ENCODE peak calls at places on chromosomes 5 and 9, in nine cellular contexts. L is CD8-positive, alpha-beta T cell; G is ovary; M is CD4-positive, alpha-beta memory T cell; U is stomach; D is psoas muscle; R is left ventricle myocardium inferior; J is IMR-90; S is fibroblast of lung. A is an unnamed sample.

GRCh38 chr5:26942481-26942880 is 95.9 kb downstream of the CDH9 start:
- DNase-seq in G (no peak), R (no peak), U (no peak), D (no peak), J (peak; percentile 25), S (peak; percentile 12), M (no peak), L (no peak), A (no peak)

GRCh38 chr5:43019615-43020293 is 20.4 kb downstream of the ANXA2R start:
- DNase-seq in U (peak; percentile 74), M (peak; percentile 84), L (peak; percentile 86), G (peak; percentile 46), D (peak; percentile 61), S (peak; percentile 92), R (no peak), J (peak; percentile 91), A (peak; percentile 62)

GRCh38 chr5:126454081-126454480 is 30.9 kb downstream of the GRAMD2B start:
- DNase-seq in U (no peak), D (peak; percentile 28), J (no peak), L (no peak), M (no peak), R (peak; percentile 48), S (no peak), G (peak; percentile 47), A (no peak)

GRCh38 chr9:124693403-124693802 is 77.7 kb downstream of the NR6A1 start:
- DNase-seq in D (no peak), L (no peak), U (no peak), G (no peak), J (no peak), R (no peak), S (no peak), M (no peak), A (no peak)

GRCh38 chr9:110427497-110428104 is 89.9 kb upstream of the TXNDC8 start:
- DNase-seq in R (peak; percentile 16), J (peak; percentile 28), G (peak; percentile 38), D (peak; percentile 26), L (no peak), U (peak; percentile 55), M (no peak), S (peak; percentile 59), A (peak; percentile 32)

GRCh38 chr9:123196124-123196523 is 72.3 kb downstream of the STRBP start:
- DNase-seq in J (no peak), M (no peak), R (no peak), G (no peak), L (no peak), D (no peak), U (no peak), S (no peak), A (no peak)

GRCh38 chr5:111532873-111533272 is 20.5 kb upstream of the STARD4 start:
- DNase-seq in J (no peak), G (no peak), M (no peak), R (no peak), U (no peak), L (no peak), S (no peak), D (no peak), A (no peak)

GRCh38 chr9:130770679-130771442 is 64.2 kb upstream of the ABL1 start:
- DNase-seq in U (no peak), S (peak; percentile 90), D (no peak), G (no peak), J (peak; percentile 82), M (peak; percentile 22), L (no peak), R (no peak), A (no peak)

GRCh38 chr5:57499262-57500050 is 16.8 kb upstream of the ACTBL2 start:
- DNase-seq in R (no peak), J (peak; percentile 69), U (no peak), M (peak; percentile 15), D (no peak), L (no peak), G (no peak), S (peak; percentile 77), A (peak; percentile 33)

GRCh38 chr5:188488-189481 is 2.5 kb upstream of the LRRC14B start:
- DNase-seq in R (peak; percentile 88), G (peak; percentile 91), U (peak; percentile 92), M (peak; percentile 82), D (peak; percentile 92), S (peak; percentile 78), J (peak; percentile 77), L (peak; percentile 90), A (peak; percentile 87)

GRCh38 chr5:17374157-17374556 is 123.9 kb upstream of the TAF11L2 start:
- DNase-seq in R (no peak), D (no peak), U (no peak), L (no peak), G (no peak), S (no peak), M (no peak), J (peak; percentile 61), A (no peak)

GRCh38 chr5:139251695-139252288 is 41.7 kb upstream of the MATR3 start:
- DNase-seq in S (no peak), D (no peak), G (no peak), R (no peak), U (no peak), J (peak; percentile 58), M (no peak), L (no peak), A (no peak)

GRCh38 chr5:27568811-27569210 is 530.4 kb upstream of the CDH9 start:
- DNase-seq in G (no peak), S (no peak), M (no peak), J (no peak), L (no peak), R (no peak), D (no peak), U (no peak), A (no peak)

GRCh38 chr5:40716000-40716399 is 36.3 kb downstream of the PTGER4 start:
- DNase-seq in M (no peak), S (peak; percentile 31), D (no peak), U (no peak), L (no peak), J (no peak), R (no peak), G (no peak), A (no peak)

GRCh38 chr9:77848897-77849296 is 182.7 kb downstream of the GNAQ start:
- DNase-seq in G (peak; percentile 82), S (peak; percentile 92), M (no peak), D (peak; percentile 69), R (peak; percentile 30), U (no peak), J (peak; percentile 91), L (no peak), A (peak; percentile 68)

GRCh38 chr5:177378884-177379883 is 5.0 kb upstream of the SLC34A1 start:
- DNase-seq in G (no peak), S (peak; percentile 77), M (no peak), J (peak; percentile 97), R (no peak), D (no peak), L (no peak), U (no peak), A (no peak)

GRCh38 chr5:130055572-130055971 is 151.3 kb downstream of the CHSY3 start:
- DNase-seq in G (no peak), D (no peak), L (no peak), U (no peak), R (no peak), J (no peak), M (no peak), S (no peak), A (no peak)

GRCh38 chr9:8576741-8577140 is 777.2 kb upstream of the DMAC1 start:
- DNase-seq in G (no peak), U (no peak), R (no peak), M (no peak), S (no peak), J (no peak), D (no peak), L (no peak), A (no peak)

GRCh38 chr9:100216178-100216787 is 117.2 kb downstream of the INVS start:
- DNase-seq in L (peak; percentile 63), J (peak; percentile 45), D (peak; percentile 37), G (peak; percentile 29), S (peak; percentile 72), M (peak; percentile 51), R (no peak), U (peak; percentile 66), A (peak; percentile 70)

GRCh38 chr9:108463927-108464606 is 391.7 kb downstream of the ACTL7B start:
- DNase-seq in J (no peak), R (no peak), D (no peak), M (no peak), S (peak; percentile 50), G (no peak), U (no peak), L (no peak), A (no peak)

GRCh38 chr5:124860271-124860670 is 113.8 kb upstream of the ZNF608 start:
- DNase-seq in L (no peak), U (no peak), R (no peak), M (no peak), G (no peak), S (no peak), J (peak; percentile 16), D (no peak), A (no peak)
- H3K27ac ChIP-seq in L (no peak overlapping the region), U (no peak overlapping the region), R (no peak overlapping the region), M (no peak overlapping the region), G (no peak overlapping the region), S (no peak overlapping the region), J (no peak overlapping the region), D (no peak overlapping the region), A (no peak overlapping the region)

DNA sequence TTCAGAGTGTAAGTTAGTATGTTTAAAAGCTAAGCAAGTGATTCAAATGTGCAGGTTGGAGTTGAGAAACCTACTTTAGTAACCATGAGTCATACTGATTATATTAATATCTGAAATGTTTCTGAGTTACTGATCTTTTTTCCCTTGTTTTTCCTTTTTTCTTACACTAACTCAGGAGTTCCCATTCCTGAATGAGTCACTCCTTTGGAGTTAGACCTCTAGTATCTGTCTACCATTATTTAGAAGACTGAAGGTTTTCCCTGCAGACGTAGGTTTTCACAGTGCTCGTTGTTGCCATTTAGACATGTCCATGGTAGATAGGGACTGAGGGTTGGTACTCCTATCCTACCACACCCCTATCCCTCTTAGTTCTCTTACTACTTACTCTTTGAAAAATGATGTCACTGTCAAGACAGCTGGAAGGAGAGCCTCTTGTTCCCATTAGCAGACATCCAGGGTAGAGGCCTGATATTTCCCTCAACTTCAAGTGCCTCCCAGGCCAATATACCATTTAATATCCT is 20.2 kb downstream of the OCLN start:
- DNase-seq in G (no peak), R (no peak), U (no peak), D (no peak), M (no peak), J (peak; percentile 93), S (peak; percentile 85), L (no peak), A (no peak)
- H3K27ac ChIP-seq in G (no peak overlapping the region), R (no peak overlapping the region), U (peak overlapping the region; percentile 67), D (no peak overlapping the region), M (no peak overlapping the region), J (no peak overlapping the region), S (no peak overlapping the region), L (no peak overlapping the region), A (peak overlapping the region; percentile 78)

DNA sequence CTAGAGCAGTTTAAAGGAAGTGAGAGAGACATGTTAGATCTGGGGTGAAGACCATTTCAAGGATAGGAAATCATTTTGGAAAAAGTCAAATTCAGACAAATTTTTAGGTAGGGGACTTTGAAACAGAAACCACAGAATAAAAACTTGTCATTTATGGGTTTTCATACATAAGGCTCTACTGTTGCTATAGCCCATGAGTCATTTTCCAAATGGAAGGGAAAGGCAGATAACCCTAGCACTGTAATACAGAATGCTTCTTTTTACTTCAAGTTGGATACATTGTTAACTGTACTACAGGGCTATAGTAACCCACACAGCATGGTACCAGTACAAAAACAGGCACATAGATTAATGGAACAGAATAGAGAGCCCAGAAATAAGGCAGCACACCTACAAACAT is 455.4 kb downstream of the EBF1 start:
- DNase-seq in R (no peak), U (no peak), L (no peak), J (no peak), G (no peak), S (no peak), D (no peak), M (no peak), A (no peak)
- H3K27ac ChIP-seq in R (no peak overlapping the region), U (no peak overlapping the region), L (no peak overlapping the region), J (no peak overlapping the region), G (no peak overlapping the region), S (no peak overlapping the region), D (no peak overlapping the region), M (no peak overlapping the region), A (no peak overlapping the region)

GRCh38 chr9:96874201-96874785 is 20.0 kb upstream of the ZNF782 start:
- DNase-seq in S (no peak), J (no peak), L (no peak), R (no peak), M (no peak), U (no peak), G (no peak), D (no peak), A (no peak)
- H3K27ac ChIP-seq in S (no peak overlapping the region), J (no peak overlapping the region), L (no peak overlapping the region), R (no peak overlapping the region), M (no peak overlapping the region), U (peak overlapping the region; percentile 81), G (no peak overlapping the region), D (peak overlapping the region; percentile 86), A (peak overlapping the region; percentile 99)